ENCODE peak calls at places on chromosomes 4 and X, in eight cellular contexts. M is right atrium auricular region; T is CD4-positive, alpha-beta T cell; C is lower lobe of right lung; P is GM10248; X is testis; A is kidney; K is astrocyte of the spinal cord. H is an unnamed sample.

GRCh38 chrX:49977319-49978090 is 55.1 kb downstream of the CLCN5 start:
- DNase-seq in X (no peak), P (no peak), T (no peak), M (no peak), C (no peak), A (no peak), K (no peak), H (no peak)

GRCh38 chr4:112296949-112297483 is at the start of gene ALPK1:
- DNase-seq in M (no peak), T (no peak), X (no peak), A (no peak), C (no peak), P (no peak), K (peak), H (no peak)

GRCh38 chrX:1323315-1323714 is 13.3 kb upstream of the IL3RA start:
- DNase-seq in A (peak), T (peak), C (peak), P (peak), X (peak), M (no peak), K (no peak), H (peak)

GRCh38 chr4:59841698-59842097 is 1358.4 kb upstream of the ADGRL3 start:
- DNase-seq in X (no peak), P (no peak), C (no peak), K (no peak), T (no peak), A (no peak), M (no peak), H (no peak)

GRCh38 chr4:159016527-159017137 is 86.2 kb upstream of the RAPGEF2 start:
- DNase-seq in P (peak), M (no peak), X (no peak), C (no peak), A (no peak), K (peak), T (no peak), H (peak)

GRCh38 chrX:87626996-87627395 is 109.4 kb downstream of the KLHL4 start:
- DNase-seq in C (no peak), A (no peak), K (no peak), T (no peak), P (no peak), M (no peak), X (no peak), H (no peak)

GRCh38 chrX:111353810-111354209 is 58.2 kb downstream of the DCX start:
- DNase-seq in A (no peak), T (no peak), X (no peak), C (no peak), K (peak), M (no peak), P (no peak), H (no peak)

GRCh38 chr4:134627386-134627785 is 425.8 kb upstream of the PABPC4L start:
- DNase-seq in C (no peak), A (peak), X (no peak), M (no peak), K (no peak), T (no peak), P (no peak), H (no peak)

GRCh38 chrX:42602136-42602535 is 175.8 kb downstream of the PPP1R2C start:
- DNase-seq in C (no peak), P (no peak), A (no peak), M (no peak), X (no peak), T (no peak), K (no peak), H (no peak)

GRCh38 chrX:114924846-114925245 is 92.6 kb downstream of the IL13RA2 start:
- DNase-seq in A (no peak), X (no peak), K (peak), T (no peak), M (no peak), C (no peak), P (no peak), H (no peak)

GRCh38 chrX:22095306-22095705 is 63.2 kb downstream of the PHEX start:
- DNase-seq in A (no peak), C (no peak), T (no peak), K (peak), P (no peak), M (no peak), X (peak), H (no peak)

GRCh38 chr4:27009539-27009938 is 148.9 kb downstream of the STIM2 start:
- DNase-seq in M (no peak), T (no peak), P (no peak), A (no peak), X (no peak), K (peak), C (no peak), H (no peak)

GRCh38 chr4:80010316-80010715 is 62.7 kb downstream of the ANTXR2 start:
- DNase-seq in K (no peak), C (no peak), T (no peak), A (no peak), X (no peak), M (no peak), P (no peak), H (no peak)

GRCh38 chrX:50877310-50877709 is 33.2 kb upstream of the BMP15 start:
- DNase-seq in A (no peak), K (peak), T (no peak), P (no peak), C (no peak), X (no peak), M (no peak), H (no peak)

GRCh38 chr4:95124906-95125504 is 367.2 kb downstream of the BMPR1B start:
- DNase-seq in A (no peak), T (no peak), C (no peak), M (no peak), P (peak), K (peak), X (peak), H (peak)

GRCh38 chr4:10023050-10023419 is 1.7 kb upstream of the SLC2A9 start:
- DNase-seq in P (no peak), T (no peak), X (no peak), C (no peak), K (no peak), A (no peak), M (no peak), H (no peak)

GRCh38 chrX:51803833-51804232 is 60.6 kb downstream of the GSPT2 start:
- DNase-seq in C (no peak), P (no peak), A (no peak), T (no peak), X (no peak), M (no peak), K (no peak), H (no peak)

GRCh38 chr4:53019485-53020382 is 157.6 kb downstream of the RASL11B start:
- DNase-seq in M (no peak), K (peak), P (no peak), A (no peak), T (no peak), X (no peak), C (no peak), H (no peak)

GRCh38 chrX:101999644-102000539 is 68.1 kb upstream of the ZMAT1 start:
- DNase-seq in X (no peak), K (no peak), T (no peak), M (no peak), P (no peak), C (no peak), A (peak), H (no peak)

GRCh38 chr4:120158860-120159259 is 92.2 kb upstream of the MAD2L1 start:
- DNase-seq in C (no peak), X (no peak), M (no peak), P (no peak), A (no peak), T (no peak), K (no peak), H (no peak)

GRCh38 chr4:3013839-3014350 is 50.5 kb downstream of the GRK4 start:
- DNase-seq in C (no peak), M (no peak), T (no peak), P (peak), A (no peak), X (peak), K (no peak), H (no peak)

GRCh38 chr4:102598759-102599379 is 97.7 kb downstream of the NFKB1 start:
- DNase-seq in K (peak), P (peak), A (no peak), C (no peak), X (no peak), M (no peak), T (no peak), H (no peak)

GRCh38 chrX:56793112-56793430 is 64.0 kb downstream of the NBDY start:
- DNase-seq in M (peak), P (no peak), X (no peak), T (no peak), C (no peak), K (no peak), A (no peak), H (no peak)

GRCh38 chrX:56794404-56794803 is 65.4 kb downstream of the NBDY start:
- DNase-seq in C (no peak), P (no peak), X (no peak), M (no peak), K (no peak), A (no peak), T (no peak), H (no peak)

GRCh38 chrX:56792270-56793111 is 63.4 kb downstream of the NBDY start:
- DNase-seq in M (no peak), X (no peak), K (no peak), T (no peak), C (no peak), A (no peak), P (no peak), H (no peak)

GRCh38 chrX:56794831-56795230 is 65.8 kb downstream of the NBDY start:
- DNase-seq in A (no peak), X (no peak), C (no peak), P (no peak), T (no peak), M (no peak), K (no peak), H (no peak)

GRCh38 chrX:56793533-56794320 is 64.7 kb downstream of the NBDY start:
- DNase-seq in P (no peak), X (no peak), A (no peak), T (no peak), C (no peak), K (no peak), M (peak), H (no peak)
- TF ChIP-seq CTCF in P (no peak), X (no peak), A (no peak), T (no peak), C (no peak), K (no peak), M (no peak), H (no peak)

DNA sequence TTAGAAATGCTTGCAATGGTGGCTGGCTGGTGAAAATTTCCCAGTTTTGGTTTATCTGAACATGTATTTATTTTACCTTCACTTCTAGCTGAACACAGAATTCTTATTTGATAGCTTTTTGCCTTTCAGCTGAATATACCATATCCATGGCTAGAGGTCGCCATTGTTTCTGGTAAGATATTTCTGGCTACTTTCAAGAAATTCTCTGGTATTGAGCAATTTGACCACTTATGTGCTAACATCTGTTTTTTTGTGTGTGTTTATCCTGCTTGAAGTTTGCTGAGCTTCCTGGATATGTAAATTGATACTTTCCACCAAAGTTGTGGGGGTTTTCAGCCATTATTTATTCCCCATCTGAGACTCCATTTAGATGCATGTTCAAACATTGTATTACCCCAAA is 75.4 kb downstream of the FBXW7 start:
- DNase-seq in C (no peak), P (peak), A (no peak), X (no peak), M (no peak), K (peak), T (no peak), H (no peak)
- TF ChIP-seq CTCF in C (no peak), P (peak), A (no peak), X (no peak), M (no peak), K (peak), T (no peak), H (no peak)

GRCh38 chr4:23934915-23935314 is 45.1 kb upstream of the PPARGC1A start:
- DNase-seq in A (peak), P (no peak), T (no peak), C (peak), K (peak), X (peak), M (peak), H (no peak)
- TF ChIP-seq CTCF in A (no peak), P (no peak), T (no peak), C (no peak), K (no peak), X (no peak), M (no peak), H (no peak)

DNA sequence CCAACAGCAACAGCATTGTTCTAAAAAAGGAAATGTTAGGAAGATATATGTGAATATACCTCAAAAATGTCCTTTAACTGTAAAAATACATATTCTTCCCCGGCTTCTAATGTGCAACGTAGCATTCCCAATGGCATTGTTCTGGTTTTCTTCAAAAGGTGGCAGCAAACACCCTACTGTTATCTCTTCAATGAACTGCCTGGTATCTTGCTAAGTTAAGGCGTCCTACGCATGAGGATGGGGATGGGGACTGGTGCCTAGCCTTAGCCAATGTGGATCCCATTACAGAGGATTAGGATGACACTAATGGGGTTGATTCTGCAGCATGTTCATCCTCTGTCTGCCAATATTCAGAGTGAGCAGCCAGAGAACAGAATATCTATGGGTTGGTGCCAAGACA is 334.9 kb upstream of the ADGRL3 start:
- DNase-seq in K (peak), X (no peak), A (no peak), M (no peak), T (no peak), C (no peak), P (no peak), H (no peak)
- TF ChIP-seq CTCF in K (peak), X (no peak), A (no peak), M (no peak), T (no peak), C (peak), P (no peak), H (no peak)

DNA sequence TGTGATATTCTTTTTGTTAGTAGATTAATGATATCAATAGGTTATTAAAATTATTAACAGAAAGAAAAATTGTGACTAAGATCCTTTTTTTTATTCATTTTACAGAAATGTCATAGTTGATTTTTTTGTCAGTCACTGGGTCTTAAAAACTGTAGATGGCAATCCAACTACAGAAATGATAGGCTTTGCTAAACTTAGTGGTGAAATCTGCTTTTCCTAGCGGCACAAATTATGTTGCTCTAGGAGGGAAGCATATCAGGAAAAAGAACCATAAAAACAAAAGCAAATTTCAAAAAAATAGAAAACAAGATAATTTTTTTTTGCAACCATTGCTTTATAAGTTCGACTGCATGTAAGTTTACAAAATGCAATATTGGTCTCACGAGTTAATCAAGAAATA is 443.5 kb upstream of the IGFBP7 start:
- DNase-seq in K (no peak), X (no peak), M (no peak), A (no peak), C (no peak), P (no peak), T (no peak), H (no peak)
- TF ChIP-seq CTCF in K (no peak), X (no peak), M (no peak), A (no peak), C (no peak), P (no peak), T (no peak), H (no peak)

DNA sequence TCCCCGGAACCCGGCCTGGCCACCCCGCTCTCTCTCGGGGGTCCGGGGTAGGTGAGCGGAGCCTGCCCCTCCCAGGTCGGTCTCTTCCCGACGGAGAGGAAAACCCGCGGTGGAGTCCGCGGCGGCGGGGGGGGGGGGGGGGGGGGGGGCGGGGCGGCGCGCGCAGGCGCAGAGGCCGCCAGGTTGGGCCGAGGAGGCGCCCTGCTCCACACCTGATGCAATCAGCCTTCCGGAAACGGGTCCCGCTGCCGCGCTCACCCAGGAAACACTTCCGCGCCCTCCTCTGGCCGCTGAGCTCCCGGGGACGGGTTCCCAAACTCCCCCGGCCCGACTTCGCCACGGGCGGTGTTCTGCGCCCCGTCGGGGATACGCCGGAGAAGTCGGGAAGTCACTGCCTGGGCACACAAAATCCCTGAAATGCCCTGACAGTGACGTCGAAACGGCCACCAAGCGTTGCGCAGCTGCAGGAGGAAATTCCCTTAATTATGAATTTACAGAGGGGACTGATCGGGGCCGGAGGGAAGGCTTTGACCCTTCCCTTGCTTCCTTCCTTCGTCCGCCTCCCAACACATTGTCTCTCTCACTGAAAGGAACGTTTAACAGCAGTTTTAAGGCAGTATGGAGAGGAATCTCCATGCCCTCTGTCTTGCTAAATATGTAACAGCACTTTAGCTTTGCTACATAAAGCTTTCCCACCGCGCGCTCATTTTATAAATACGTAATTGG is 2.1 kb upstream of the APBB2 start:
- DNase-seq in T (peak), M (no peak), X (peak), P (peak), K (peak), C (peak), A (peak), H (peak)
- TF ChIP-seq CTCF in T (no peak), M (no peak), X (peak), P (no peak), K (peak), C (peak), A (peak), H (peak)

H was measured in neural crest cell.